ENCODE peak calls at places on chromosomes 7 and 10, in four cellular contexts. R is HepG2, I is K562, L is GM12878. H is an unnamed sample.

GRCh38 chr7:36468361-36469140 is 78.9 kb downstream of the ANLN start:
- DNase-seq in L (no peak), I (no peak), R (no peak), H (no peak)

GRCh38 chr10:91511549-91512330 is 101.6 kb downstream of the HECTD2 start:
- DNase-seq in L (no peak), R (no peak), I (no peak), H (no peak)

GRCh38 chr7:28106316-28106957 is 74.2 kb downstream of the JAZF1 start:
- DNase-seq in L (no peak), R (no peak), I (no peak), H (no peak)

GRCh38 chr7:1850976-1851571 is 181.0 kb downstream of the ELFN1 start:
- DNase-seq in L (no peak), I (no peak), R (no peak), H (no peak)

GRCh38 chr10:4650572-4650971 is 175.4 kb upstream of the AKR1E2 start:
- DNase-seq in L (no peak), I (no peak), R (no peak), H (no peak)

GRCh38 chr7:129188892-129189660 is 643 bp downstream of the SMO start:
- DNase-seq in I (no peak), R (no peak), L (no peak), H (peak)

GRCh38 chr10:75410135-75410787 is 8.7 kb upstream of the ZNF503 start:
- DNase-seq in I (no peak), R (no peak), L (no peak), H (no peak)

GRCh38 chr10:6583447-6583846 is 3.4 kb upstream of the PRKCQ start:
- DNase-seq in L (no peak), I (no peak), R (no peak), H (no peak)

GRCh38 chr7:135263321-135263970 is 29.8 kb downstream of the STRA8 start:
- DNase-seq in I (no peak), R (no peak), L (no peak), H (no peak)

GRCh38 chr10:11320809-11321520 is 290.5 kb downstream of the USP6NL start:
- DNase-seq in I (no peak), L (no peak), R (no peak), H (no peak)

GRCh38 chr7:30330134-30331111 is 46.0 kb downstream of the ZNRF2 start:
- DNase-seq in R (no peak), I (no peak), L (peak), H (no peak)

GRCh38 chr7:55439627-55440026 is 74.5 kb downstream of the LANCL2 start:
- DNase-seq in L (no peak), I (no peak), R (no peak), H (no peak)

GRCh38 chr10:94308866-94309265 is 53.9 kb downstream of the NOC3L start:
- DNase-seq in L (no peak), I (no peak), R (no peak), H (no peak)

GRCh38 chr7:40437498-40437897 is 302.7 kb downstream of the SUGCT start:
- DNase-seq in I (no peak), L (no peak), R (peak), H (no peak)

GRCh38 chr10:79406683-79407396 is 38.6 kb downstream of the ZCCHC24 start:
- DNase-seq in R (no peak), I (no peak), L (no peak), H (no peak)

GRCh38 chr7:44145419-44145968 is 4.4 kb upstream of the MYL7 start:
- DNase-seq in I (no peak), L (no peak), R (no peak), H (no peak)

GRCh38 chr10:102492983-102493382 is 9.5 kb downstream of the ACTR1A start:
- DNase-seq in L (no peak), I (no peak), R (no peak), H (no peak)
- TF ChIP-seq FOXM1 in L (no peak), I (no peak), R (no peak), H (no peak)

GRCh38 chr10:29150010-29150409 is 138.9 kb upstream of the LYZL1 start:
- DNase-seq in R (no peak), I (no peak), L (no peak), H (no peak)
- TF ChIP-seq SP1 in R (no peak), I (no peak), L (no peak), H (no peak)

DNA sequence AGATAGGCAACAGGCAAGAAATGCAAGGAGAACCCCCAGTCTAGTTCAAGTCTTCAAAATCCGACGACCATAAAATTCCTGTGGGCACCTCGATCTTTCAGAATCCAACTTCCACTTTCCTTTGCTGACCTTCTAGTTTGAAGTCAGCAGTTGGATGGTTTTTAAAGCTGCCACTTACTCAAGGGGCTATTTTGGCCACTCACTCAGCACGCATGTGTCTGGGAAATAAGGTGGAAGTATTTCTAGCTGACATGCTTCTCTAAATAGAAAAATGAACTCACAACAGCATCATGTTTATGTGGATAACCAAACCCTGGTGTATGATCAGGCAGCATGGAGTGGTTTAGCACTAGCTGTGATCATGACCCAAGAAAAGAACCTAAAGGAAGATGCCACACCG is at the start of gene NRAP:
- DNase-seq in R (no peak), I (no peak), L (no peak), H (no peak)
- TF ChIP-seq FOXM1 in R (no peak), I (no peak), L (no peak), H (no peak)

DNA sequence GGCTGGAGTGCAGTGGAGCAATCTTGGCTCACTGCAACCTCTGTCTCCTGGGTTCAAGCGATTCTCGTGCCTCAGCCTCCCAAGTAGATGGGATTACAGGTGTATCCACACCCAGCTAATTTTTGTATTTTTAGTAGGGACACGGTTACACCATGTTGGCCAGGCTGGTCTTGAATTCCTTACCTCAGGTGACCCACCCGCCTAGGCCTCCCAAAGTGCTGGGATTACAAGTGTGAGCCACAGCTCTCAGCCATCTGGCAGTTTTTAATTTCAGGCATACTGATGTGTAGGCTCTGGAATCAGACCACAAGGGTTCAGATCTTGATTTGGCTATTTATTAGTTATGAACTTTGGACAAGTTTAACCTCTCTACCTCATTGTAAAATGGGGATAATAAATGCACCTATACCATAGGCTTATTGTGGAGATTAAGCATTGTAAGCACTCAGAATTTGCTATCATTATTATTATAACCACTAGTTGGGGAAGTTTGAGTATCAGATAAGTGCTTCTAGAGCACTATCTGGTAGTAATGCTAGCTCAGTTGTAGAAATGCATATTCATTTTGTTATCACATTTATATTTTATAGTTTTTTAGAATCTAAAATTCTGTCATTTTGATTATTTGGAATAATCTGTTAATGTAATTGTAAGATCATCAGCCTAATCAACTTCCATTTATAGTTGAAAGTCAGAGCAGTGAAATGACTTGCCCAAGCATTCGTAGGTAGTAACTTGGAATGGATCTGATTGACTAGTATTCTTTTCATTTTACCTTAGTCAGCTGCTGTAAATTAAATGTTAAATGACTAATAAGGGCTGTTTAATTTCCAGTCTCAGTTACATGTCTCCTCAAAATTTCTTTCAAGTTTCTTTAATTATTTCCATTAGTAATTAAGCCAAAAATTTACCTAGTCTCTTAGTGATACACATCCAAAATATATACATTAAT is 22.5 kb downstream of the KMT2E start:
- DNase-seq in L (no peak), R (no peak), I (no peak), H (no peak)
- TF ChIP-seq SP1 in L (no peak), R (no peak), I (no peak), H (no peak)

DNA sequence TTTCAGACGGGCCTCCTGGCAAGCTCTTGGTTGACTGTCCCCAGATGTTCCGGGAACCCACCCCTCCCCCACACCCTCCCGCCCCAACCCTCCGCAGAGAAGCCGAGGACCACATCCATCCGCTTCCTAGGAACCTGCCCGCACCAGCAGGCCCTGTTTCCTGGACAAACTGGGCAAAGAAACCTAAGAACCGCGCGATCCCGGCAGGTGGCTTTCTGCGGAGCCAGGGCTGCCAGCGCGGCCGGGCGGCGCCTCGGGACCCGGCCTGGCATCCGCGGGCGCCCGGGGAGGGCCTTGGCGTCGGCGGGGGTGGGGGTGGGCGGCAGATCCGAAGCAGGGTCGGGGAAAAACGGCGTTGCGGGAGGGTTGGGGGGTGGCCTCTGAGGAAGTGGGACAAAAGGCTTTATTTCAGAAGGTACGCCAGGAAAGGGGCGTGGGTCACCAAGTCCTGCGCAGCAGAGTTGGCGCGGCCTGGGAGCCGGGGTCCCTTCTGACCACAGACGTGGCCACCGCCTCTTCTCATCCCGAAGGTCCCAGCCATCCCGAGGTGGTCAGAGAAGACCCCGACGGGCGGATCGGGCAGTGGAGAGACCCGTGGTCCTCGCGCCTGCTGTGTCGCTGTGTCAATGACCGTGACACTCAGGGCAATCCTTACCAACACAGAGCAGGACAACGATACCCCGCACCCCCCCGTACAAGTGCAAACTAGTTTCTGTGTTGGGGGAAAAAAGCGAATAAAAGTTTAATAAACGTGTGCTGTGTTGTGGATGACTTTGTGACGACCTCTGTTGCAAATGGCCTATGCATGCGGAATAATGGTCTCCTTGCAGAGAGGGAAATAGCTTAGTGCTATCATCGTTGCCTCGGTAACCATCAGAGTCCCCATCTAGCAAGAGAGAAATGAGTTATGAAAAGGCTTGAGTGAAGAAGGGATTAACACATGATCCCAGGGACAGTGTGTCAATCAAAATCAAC is 19.5 kb upstream of the GATA3 start:
- DNase-seq in I (no peak), L (no peak), R (no peak), H (no peak)
- TF ChIP-seq FOXM1 in I (no peak), L (no peak), R (no peak), H (no peak)

GRCh38 chr10:98589691-98590090 is 143.0 kb upstream of the HPS1 start:
- DNase-seq in R (no peak), L (no peak), I (no peak), H (no peak)
- TF ChIP-seq SP1 in R (no peak), L (no peak), I (no peak), H (no peak)

GRCh38 chr7:21965318-21965717 is 19.6 kb upstream of the CDCA7L start:
- DNase-seq in R (no peak), I (no peak), L (no peak), H (no peak)

GRCh38 chr7:21959387-21959776 is 13.7 kb upstream of the CDCA7L start:
- DNase-seq in I (no peak), L (no peak), R (no peak), H (no peak)

GRCh38 chr7:21962677-21963076 is 17.0 kb upstream of the CDCA7L start:
- DNase-seq in R (no peak), L (no peak), I (no peak), H (no peak)

GRCh38 chr7:21966271-21966670 is 20.6 kb upstream of the CDCA7L start:
- DNase-seq in I (no peak), R (no peak), L (peak), H (no peak)

DNA sequence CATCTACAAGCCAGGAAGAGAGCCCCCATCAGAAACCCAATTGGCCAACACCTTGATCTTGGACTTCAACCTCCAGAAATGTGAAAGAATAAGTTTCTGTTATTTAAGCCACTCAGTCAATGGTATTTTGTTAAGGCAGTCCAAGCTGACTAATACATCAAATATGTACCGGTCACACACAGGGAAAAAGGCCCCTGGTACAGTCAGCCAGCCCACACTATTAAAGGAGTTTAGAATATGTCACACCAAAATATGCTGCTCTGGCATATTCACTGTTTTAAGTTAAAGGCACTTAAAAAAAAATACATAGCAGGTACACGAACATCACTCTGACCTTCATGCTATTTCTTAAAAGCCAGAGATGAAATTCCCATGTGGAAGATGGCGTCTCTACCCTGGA is 15.2 kb upstream of the CDCA7L start:
- DNase-seq in L (no peak), R (no peak), I (no peak), H (no peak)
- TF ChIP-seq FOXM1 in L (no peak), R (no peak), I (no peak), H (no peak)

DNA sequence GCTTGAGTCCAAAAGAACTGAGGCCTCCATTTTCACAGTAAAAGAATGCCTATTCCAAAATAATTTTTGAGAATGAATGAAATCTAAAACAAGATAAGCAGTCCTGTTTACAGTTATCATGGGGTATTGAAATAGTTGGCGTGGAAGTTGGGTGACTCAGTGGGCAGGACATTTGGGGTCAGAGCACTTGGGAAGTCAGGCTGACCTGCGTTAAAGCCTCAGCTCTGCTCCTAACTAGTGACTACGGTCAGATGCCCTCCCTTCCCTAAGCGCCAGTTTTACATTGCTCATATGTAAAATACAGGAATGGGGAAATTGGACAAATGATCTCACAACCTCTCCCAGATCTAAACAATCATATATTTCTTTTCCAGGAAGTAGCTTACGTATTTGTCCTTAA is 2.3 kb upstream of the PAPSS2 start:
- DNase-seq in I (no peak), R (no peak), L (no peak), H (no peak)
- TF ChIP-seq SP1 in I (no peak), R (no peak), L (no peak), H (no peak)

DNA sequence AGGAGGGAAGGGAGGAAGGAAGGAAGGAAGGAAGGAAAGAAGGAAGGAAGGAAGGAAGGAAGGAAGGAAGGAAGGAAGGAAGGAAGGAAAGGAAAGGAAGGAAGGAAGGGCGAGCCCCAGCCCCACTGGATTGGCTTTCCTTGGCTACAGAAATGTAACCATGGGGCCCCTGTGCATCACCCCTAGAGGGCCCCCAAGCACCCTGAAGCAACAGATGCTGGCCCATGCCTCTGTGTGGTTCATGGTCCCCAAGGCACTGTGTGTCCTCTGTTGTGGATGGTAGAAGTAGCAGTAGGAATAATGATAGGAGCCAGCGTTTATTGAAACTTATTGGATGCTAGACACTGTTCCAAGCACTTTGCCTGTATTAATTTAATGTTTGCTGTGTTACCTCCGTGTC is 116.6 kb upstream of the MACROH2A2 start:
- DNase-seq in I (peak), L (no peak), R (no peak), H (peak)
- TF ChIP-seq FOXM1 in I (no peak), L (no peak), R (no peak), H (no peak)

DNA sequence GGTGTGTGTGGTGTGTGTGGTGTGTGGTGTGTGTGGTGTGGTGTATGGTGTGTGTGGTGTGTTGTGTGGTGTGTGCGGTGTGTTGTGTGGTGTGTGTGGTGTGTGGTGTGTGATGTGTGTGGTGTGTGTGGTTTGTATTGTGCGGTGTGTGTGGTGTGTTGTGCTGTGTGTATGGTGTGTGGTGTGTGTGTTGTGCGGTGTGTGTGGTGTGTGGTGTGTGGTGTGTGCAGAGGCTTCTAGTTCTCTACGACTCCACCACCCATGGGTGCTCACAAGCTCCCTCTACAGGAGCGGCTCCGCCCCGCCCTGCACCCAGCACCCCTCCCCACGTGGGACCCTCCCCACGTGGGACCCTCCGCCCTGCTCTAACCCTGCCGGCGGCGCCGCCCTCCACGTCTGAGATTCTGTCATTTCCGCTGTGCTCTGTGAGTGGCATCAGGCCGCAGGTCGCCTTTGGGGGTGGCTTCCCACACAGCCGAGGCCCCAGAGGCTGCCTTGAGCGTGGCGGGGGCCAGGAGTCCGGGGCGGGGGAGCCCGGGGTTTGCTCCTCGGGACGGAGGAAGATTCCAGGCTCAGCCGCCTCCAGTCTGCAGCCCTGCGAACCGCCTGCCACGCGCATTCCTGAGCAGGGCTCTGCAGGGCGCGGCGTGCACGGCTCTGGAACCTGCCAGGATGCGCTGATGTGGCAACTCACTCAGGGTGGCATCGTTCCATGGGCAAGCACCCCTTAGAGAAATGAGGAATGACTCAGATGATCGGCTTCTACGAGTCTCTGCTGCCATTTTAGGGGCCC is 37.0 kb upstream of the DNAJB6 start:
- DNase-seq in I (peak), L (no peak), R (no peak), H (no peak)
- TF ChIP-seq SP1 in I (no peak), L (no peak), R (no peak), H (no peak)

H was measured in HEK293T.